ENCODE peak calls at places on chromosomes 4 and X, in four cellular contexts. U, R, I and Z are unnamed samples.
A peak's percentile ranks its signal among the peaks of the same experiment; 100 is the strongest.

GRCh38 chr4:138053601-138054322 is 188.4 kb downstream of the SLC7A11 start:
- DNase-seq in U (peak; percentile 27), R (peak; percentile 91), I (no peak), Z (no peak)

GRCh38 chrX:13428055-13428786 is 108.4 kb upstream of the ATXN3L start:
- DNase-seq in U (peak; percentile 75), R (peak; percentile 70), I (no peak), Z (peak; percentile 38)

GRCh38 chrX:56788717-56789122 is 59.7 kb downstream of the NBDY start:
- DNase-seq in U (no peak), R (peak; percentile 30), I (no peak), Z (no peak)

GRCh38 chr4:123034023-123034422 is 111.6 kb upstream of the NUDT6 start:
- DNase-seq in U (no peak), R (no peak), I (no peak), Z (no peak)

GRCh38 chr4:5710065-5710961 is 688 bp upstream of the EVC start:
- DNase-seq in U (peak; percentile 41), R (peak; percentile 9), I (no peak), Z (no peak)

GRCh38 chr4:21765810-21766407 is 182.7 kb downstream of the KCNIP4 start:
- DNase-seq in U (peak; percentile 37), R (peak; percentile 62), I (no peak), Z (peak; percentile 58)

GRCh38 chr4:107349266-107349665 is 313.2 kb upstream of the DKK2 start:
- DNase-seq in U (no peak), R (peak; percentile 51), I (no peak), Z (no peak)

GRCh38 chr4:99885063-99885664 is 9.1 kb downstream of the LAMTOR3 start:
- DNase-seq in U (peak; percentile 3), R (peak; percentile 59), I (no peak), Z (no peak)

GRCh38 chr4:13891544-13891939 is 264.0 kb upstream of the BOD1L1 start:
- DNase-seq in U (no peak), R (peak; percentile 80), I (no peak), Z (no peak)

GRCh38 chrX:7146703-7147430 is 645 bp upstream of the STS start:
- DNase-seq in U (no peak), R (peak; percentile 16), I (no peak), Z (peak; percentile 42)

GRCh38 chr4:122666527-122667245 is 45.8 kb upstream of the IL21 start:
- DNase-seq in U (no peak), R (peak; percentile 95), I (no peak), Z (no peak)

GRCh38 chrX:101291204-101291603 is at the start of gene TAF7L:
- DNase-seq in U (no peak), R (peak; percentile 3), I (no peak), Z (no peak)

GRCh38 chr4:43968041-43968440 is 480.6 kb downstream of the KCTD8 start:
- DNase-seq in U (no peak), R (no peak), I (no peak), Z (no peak)

GRCh38 chr4:143488684-143489083 is 24.8 kb upstream of the SMARCA5 start:
- DNase-seq in U (no peak), R (no peak), I (no peak), Z (no peak)

GRCh38 chr4:23999714-24000113 is 109.9 kb upstream of the PPARGC1A start:
- DNase-seq in U (no peak), R (peak; percentile 20), I (no peak), Z (no peak)

GRCh38 chr4:150010525-150011126 is 67.6 kb upstream of the DCLK2 start:
- DNase-seq in U (peak; percentile 59), R (peak; percentile 78), I (no peak), Z (peak; percentile 43)

GRCh38 chr4:38424171-38424871 is 239.7 kb upstream of the KLF3 start:
- DNase-seq in U (no peak), R (no peak), I (no peak), Z (no peak)

GRCh38 chrX:24566233-24566632 is 80.9 kb downstream of the PCYT1B start:
- DNase-seq in U (no peak), R (no peak), I (no peak), Z (no peak)

GRCh38 chr4:94941706-94942105 is 184.0 kb downstream of the BMPR1B start:
- DNase-seq in U (no peak), R (no peak), I (no peak), Z (no peak)

GRCh38 chr4:17664755-17665154 is 50.3 kb downstream of the MED28 start:
- DNase-seq in U (no peak), R (no peak), I (no peak), Z (no peak)

GRCh38 chr4:52869196-52869595 is 7.1 kb downstream of the RASL11B start:
- DNase-seq in U (no peak), R (peak; percentile 13), I (no peak), Z (no peak)

GRCh38 chrX:118968031-118968430 is 6.4 kb upstream of the LONRF3 start:
- DNase-seq in U (no peak), R (no peak), I (no peak), Z (no peak)

GRCh38 chr4:39464886-39465501 is 6.1 kb downstream of the LIAS start:
- DNase-seq in U (no peak), R (peak; percentile 83), I (no peak), Z (no peak)